ENCODE peak calls at places on chromosomes 1 and 21, in seven cellular contexts. One of them, this sample, is unnamed.

GRCh38 chr1:21332691-21333449 is 42.6 kb upstream of the ECE1 start:
- DNase-seq in foreskin keratinocyte: no peak
- DNase-seq in psoas muscle: no peak
- DNase-seq in brain microvascular endothelial cell: no peak
- DNase-seq in kidney: peak
- DNase-seq in adrenal gland: no peak
- DNase-seq in SK-N-SH: no peak
- DNase-seq in this sample: no peak

GRCh38 chr1:14486401-14487110 is 111.9 kb upstream of the KAZN start:
- DNase-seq in foreskin keratinocyte: peak
- DNase-seq in kidney: no peak
- DNase-seq in brain microvascular endothelial cell: peak
- DNase-seq in psoas muscle: peak
- DNase-seq in adrenal gland: peak
- DNase-seq in SK-N-SH: no peak
- DNase-seq in this sample: no peak

GRCh38 chr1:10031461-10031860 is 1.3 kb upstream of the UBE4B start:
- DNase-seq in adrenal gland: no peak
- DNase-seq in brain microvascular endothelial cell: peak
- DNase-seq in foreskin keratinocyte: peak
- DNase-seq in SK-N-SH: no peak
- DNase-seq in kidney: no peak
- DNase-seq in psoas muscle: no peak
- DNase-seq in this sample: no peak

GRCh38 chr1:35808376-35809155 is 750 bp downstream of the AGO4 start:
- DNase-seq in foreskin keratinocyte: no peak
- DNase-seq in SK-N-SH: peak
- DNase-seq in psoas muscle: peak
- DNase-seq in adrenal gland: no peak
- DNase-seq in kidney: peak
- DNase-seq in brain microvascular endothelial cell: peak
- DNase-seq in this sample: peak

GRCh38 chr1:25661043-25661807 is 44.6 kb downstream of the MAN1C1 start:
- DNase-seq in SK-N-SH: no peak
- DNase-seq in foreskin keratinocyte: no peak
- DNase-seq in adrenal gland: peak
- DNase-seq in brain microvascular endothelial cell: no peak
- DNase-seq in psoas muscle: no peak
- DNase-seq in kidney: no peak
- DNase-seq in this sample: no peak

GRCh38 chr1:156807627-156808026 is 9.0 kb downstream of the SH2D2A start:
- DNase-seq in SK-N-SH: no peak
- DNase-seq in brain microvascular endothelial cell: no peak
- DNase-seq in psoas muscle: no peak
- DNase-seq in foreskin keratinocyte: no peak
- DNase-seq in adrenal gland: no peak
- DNase-seq in kidney: no peak
- DNase-seq in this sample: no peak

GRCh38 chr1:59013276-59013927 is 229.6 kb upstream of the JUN start:
- DNase-seq in brain microvascular endothelial cell: peak
- DNase-seq in kidney: peak
- DNase-seq in SK-N-SH: no peak
- DNase-seq in foreskin keratinocyte: no peak
- DNase-seq in psoas muscle: peak
- DNase-seq in adrenal gland: peak
- DNase-seq in this sample: no peak

GRCh38 chr1:43545686-43546387 is 15.2 kb downstream of the PTPRF start:
- DNase-seq in brain microvascular endothelial cell: peak
- DNase-seq in foreskin keratinocyte: no peak
- DNase-seq in SK-N-SH: peak
- DNase-seq in psoas muscle: peak
- DNase-seq in kidney: peak
- DNase-seq in adrenal gland: peak
- DNase-seq in this sample: peak

GRCh38 chr1:78790174-78790573 is 140.5 kb downstream of the IFI44 start:
- DNase-seq in brain microvascular endothelial cell: no peak
- DNase-seq in SK-N-SH: peak
- DNase-seq in adrenal gland: no peak
- DNase-seq in kidney: no peak
- DNase-seq in psoas muscle: no peak
- DNase-seq in foreskin keratinocyte: no peak
- DNase-seq in this sample: no peak

GRCh38 chr1:211632808-211633522 is 42.5 kb downstream of the NEK2 start:
- DNase-seq in SK-N-SH: no peak
- DNase-seq in kidney: no peak
- DNase-seq in adrenal gland: peak
- DNase-seq in foreskin keratinocyte: peak
- DNase-seq in psoas muscle: no peak
- DNase-seq in brain microvascular endothelial cell: peak
- DNase-seq in this sample: no peak

GRCh38 chr1:195717651-195718050 is 890.6 kb downstream of the KCNT2 start:
- DNase-seq in SK-N-SH: peak
- DNase-seq in brain microvascular endothelial cell: no peak
- DNase-seq in foreskin keratinocyte: no peak
- DNase-seq in adrenal gland: no peak
- DNase-seq in kidney: no peak
- DNase-seq in psoas muscle: no peak
- DNase-seq in this sample: no peak
- TF ChIP-seq CTCF in SK-N-SH: peak
- TF ChIP-seq CTCF in brain microvascular endothelial cell: peak
- TF ChIP-seq CTCF in foreskin keratinocyte: peak
- TF ChIP-seq CTCF in adrenal gland: no peak
- TF ChIP-seq CTCF in kidney: no peak
- TF ChIP-seq CTCF in psoas muscle: no peak
- TF ChIP-seq CTCF in this sample: no peak

GRCh38 chr21:42731264-42732032 is 78.0 kb downstream of the PDE9A start:
- DNase-seq in SK-N-SH: no peak
- DNase-seq in brain microvascular endothelial cell: no peak
- DNase-seq in psoas muscle: no peak
- DNase-seq in foreskin keratinocyte: no peak
- DNase-seq in kidney: peak
- DNase-seq in adrenal gland: no peak
- DNase-seq in this sample: no peak
- H3K27ac ChIP-seq in SK-N-SH: no peak
- H3K27ac ChIP-seq in brain microvascular endothelial cell: no peak
- H3K27ac ChIP-seq in psoas muscle: no peak
- H3K27ac ChIP-seq in foreskin keratinocyte: no peak
- H3K27ac ChIP-seq in kidney: peak
- H3K27ac ChIP-seq in adrenal gland: no peak
- H3K27ac ChIP-seq in this sample: no peak

GRCh38 chr1:219125342-219125741 is 48.3 kb upstream of the LYPLAL1 start:
- DNase-seq in SK-N-SH: no peak
- DNase-seq in adrenal gland: no peak
- DNase-seq in foreskin keratinocyte: no peak
- DNase-seq in kidney: no peak
- DNase-seq in psoas muscle: peak
- DNase-seq in brain microvascular endothelial cell: no peak
- DNase-seq in this sample: no peak

GRCh38 chr1:219123041-219123440 is 50.6 kb upstream of the LYPLAL1 start:
- DNase-seq in kidney: no peak
- DNase-seq in foreskin keratinocyte: no peak
- DNase-seq in psoas muscle: no peak
- DNase-seq in brain microvascular endothelial cell: no peak
- DNase-seq in adrenal gland: no peak
- DNase-seq in SK-N-SH: no peak
- DNase-seq in this sample: no peak

GRCh38 chr1:219126267-219126862 is 47.3 kb upstream of the LYPLAL1 start:
- DNase-seq in SK-N-SH: no peak
- DNase-seq in psoas muscle: no peak
- DNase-seq in foreskin keratinocyte: no peak
- DNase-seq in brain microvascular endothelial cell: no peak
- DNase-seq in kidney: no peak
- DNase-seq in adrenal gland: no peak
- DNase-seq in this sample: no peak

GRCh38 chr1:219121634-219122033 is 52.0 kb upstream of the LYPLAL1 start:
- DNase-seq in psoas muscle: no peak
- DNase-seq in adrenal gland: no peak
- DNase-seq in foreskin keratinocyte: no peak
- DNase-seq in kidney: no peak
- DNase-seq in SK-N-SH: no peak
- DNase-seq in brain microvascular endothelial cell: no peak
- DNase-seq in this sample: no peak

GRCh38 chr1:219124163-219124562 is 49.5 kb upstream of the LYPLAL1 start:
- DNase-seq in kidney: no peak
- DNase-seq in foreskin keratinocyte: no peak
- DNase-seq in adrenal gland: no peak
- DNase-seq in psoas muscle: no peak
- DNase-seq in brain microvascular endothelial cell: no peak
- DNase-seq in SK-N-SH: no peak
- DNase-seq in this sample: no peak
- TF ChIP-seq CTCF in kidney: no peak
- TF ChIP-seq CTCF in foreskin keratinocyte: no peak
- TF ChIP-seq CTCF in adrenal gland: no peak
- TF ChIP-seq CTCF in psoas muscle: no peak
- TF ChIP-seq CTCF in brain microvascular endothelial cell: no peak
- TF ChIP-seq CTCF in SK-N-SH: no peak
- TF ChIP-seq CTCF in this sample: no peak

GRCh38 chr1:114079596-114080190 is 74.0 kb downstream of the SYT6 start:
- DNase-seq in adrenal gland: no peak
- DNase-seq in foreskin keratinocyte: no peak
- DNase-seq in brain microvascular endothelial cell: no peak
- DNase-seq in kidney: no peak
- DNase-seq in SK-N-SH: no peak
- DNase-seq in psoas muscle: no peak
- DNase-seq in this sample: no peak

GRCh38 chr1:114081145-114082046 is 72.3 kb downstream of the SYT6 start:
- DNase-seq in psoas muscle: no peak
- DNase-seq in kidney: no peak
- DNase-seq in adrenal gland: peak
- DNase-seq in SK-N-SH: no peak
- DNase-seq in brain microvascular endothelial cell: no peak
- DNase-seq in foreskin keratinocyte: no peak
- DNase-seq in this sample: no peak

GRCh38 chr1:114083186-114083585 is 70.5 kb downstream of the SYT6 start:
- DNase-seq in psoas muscle: no peak
- DNase-seq in foreskin keratinocyte: peak
- DNase-seq in adrenal gland: no peak
- DNase-seq in kidney: no peak
- DNase-seq in SK-N-SH: no peak
- DNase-seq in brain microvascular endothelial cell: no peak
- DNase-seq in this sample: no peak

GRCh38 chr1:114080511-114081144 is 73.0 kb downstream of the SYT6 start:
- DNase-seq in adrenal gland: no peak
- DNase-seq in foreskin keratinocyte: no peak
- DNase-seq in SK-N-SH: no peak
- DNase-seq in brain microvascular endothelial cell: no peak
- DNase-seq in kidney: no peak
- DNase-seq in psoas muscle: no peak
- DNase-seq in this sample: no peak

DNA sequence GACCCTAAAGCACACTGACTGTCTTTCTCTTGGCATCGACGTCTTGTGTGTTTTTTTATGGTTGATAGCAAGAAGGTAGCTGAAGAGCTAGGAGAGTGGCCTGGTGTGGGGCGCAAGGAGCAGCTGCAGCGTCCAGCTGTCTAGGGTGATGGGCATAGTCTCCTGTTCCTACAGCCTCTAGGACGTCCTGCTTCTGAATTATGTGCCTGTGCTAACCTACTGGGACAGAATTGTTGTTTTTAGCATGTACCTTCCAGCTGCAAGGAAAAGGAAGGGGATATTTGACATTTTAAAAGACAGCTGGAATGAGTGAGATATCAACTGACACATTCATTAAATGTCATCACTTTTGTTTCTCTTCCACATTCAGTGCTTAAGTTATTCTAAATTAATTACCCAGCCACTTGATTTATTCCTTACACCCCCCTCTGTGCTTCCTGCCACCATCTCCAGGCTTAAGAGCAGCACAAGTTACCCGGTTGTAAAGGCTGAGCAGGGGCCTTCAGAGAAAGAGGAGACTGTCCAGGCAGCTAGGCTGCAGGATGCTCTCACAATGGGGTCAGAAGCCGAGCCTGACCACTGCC is 71.5 kb downstream of the SYT6 start:
- DNase-seq in brain microvascular endothelial cell: no peak
- DNase-seq in psoas muscle: no peak
- DNase-seq in foreskin keratinocyte: no peak
- DNase-seq in kidney: no peak
- DNase-seq in SK-N-SH: no peak
- DNase-seq in adrenal gland: no peak
- DNase-seq in this sample: no peak
- H3K27ac ChIP-seq in brain microvascular endothelial cell: no peak
- H3K27ac ChIP-seq in psoas muscle: peak
- H3K27ac ChIP-seq in foreskin keratinocyte: peak
- H3K27ac ChIP-seq in kidney: no peak
- H3K27ac ChIP-seq in SK-N-SH: no peak
- H3K27ac ChIP-seq in adrenal gland: no peak
- H3K27ac ChIP-seq in this sample: no peak

GRCh38 chr1:226107471-226108460 is 45.2 kb downstream of the H3-3A start:
- DNase-seq in SK-N-SH: no peak
- DNase-seq in adrenal gland: no peak
- DNase-seq in brain microvascular endothelial cell: no peak
- DNase-seq in foreskin keratinocyte: no peak
- DNase-seq in kidney: no peak
- DNase-seq in psoas muscle: no peak
- DNase-seq in this sample: no peak
- TF ChIP-seq CTCF in SK-N-SH: no peak
- TF ChIP-seq CTCF in adrenal gland: no peak
- TF ChIP-seq CTCF in brain microvascular endothelial cell: no peak
- TF ChIP-seq CTCF in foreskin keratinocyte: peak
- TF ChIP-seq CTCF in kidney: no peak
- TF ChIP-seq CTCF in psoas muscle: no peak
- TF ChIP-seq CTCF in this sample: no peak

DNA sequence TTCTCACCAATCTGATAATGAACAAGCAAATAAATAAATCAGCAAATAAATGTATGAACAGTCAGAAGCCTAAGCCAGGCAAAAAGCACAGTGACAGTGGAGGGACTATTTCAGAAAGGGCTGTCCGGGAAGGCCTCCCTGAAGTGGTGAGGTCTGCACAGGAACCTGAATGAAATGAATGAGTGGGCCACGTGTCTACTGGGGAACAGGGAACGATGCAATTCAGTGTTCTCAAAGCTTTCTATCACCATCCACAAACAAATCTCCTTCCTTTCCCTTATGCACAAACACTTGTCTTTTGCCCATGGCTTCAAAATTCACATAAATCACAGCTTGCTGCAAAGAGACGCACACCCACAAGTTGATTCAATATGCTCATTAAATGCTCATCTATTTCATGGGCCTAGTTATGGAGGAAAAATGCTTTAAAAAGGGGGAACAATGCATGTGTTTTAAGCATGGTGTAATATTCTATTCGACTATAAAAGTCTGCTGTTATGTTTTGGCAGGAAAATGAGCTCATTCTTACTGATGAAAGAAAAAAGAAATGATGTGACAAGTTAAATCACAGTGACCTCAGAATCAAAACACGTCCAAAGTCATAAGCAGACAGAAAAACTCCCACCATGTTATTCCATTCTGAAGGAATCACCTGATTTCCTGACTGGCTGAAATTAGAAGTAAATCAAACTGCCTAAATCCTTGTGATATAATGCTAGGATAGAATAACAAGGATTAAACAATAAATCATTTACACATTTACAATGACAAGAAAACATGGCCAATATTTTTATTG is 21.6 kb downstream of the URB1 start:
- DNase-seq in kidney: no peak
- DNase-seq in adrenal gland: no peak
- DNase-seq in psoas muscle: no peak
- DNase-seq in brain microvascular endothelial cell: no peak
- DNase-seq in SK-N-SH: no peak
- DNase-seq in foreskin keratinocyte: no peak
- DNase-seq in this sample: no peak
- H3K27ac ChIP-seq in kidney: peak
- H3K27ac ChIP-seq in adrenal gland: peak
- H3K27ac ChIP-seq in psoas muscle: peak
- H3K27ac ChIP-seq in brain microvascular endothelial cell: peak
- H3K27ac ChIP-seq in SK-N-SH: no peak
- H3K27ac ChIP-seq in foreskin keratinocyte: peak
- H3K27ac ChIP-seq in this sample: no peak

GRCh38 chr21:26169611-26170470 is 729 bp downstream of the APP start:
- DNase-seq in psoas muscle: peak
- DNase-seq in foreskin keratinocyte: no peak
- DNase-seq in SK-N-SH: peak
- DNase-seq in brain microvascular endothelial cell: peak
- DNase-seq in kidney: peak
- DNase-seq in adrenal gland: peak
- DNase-seq in this sample: peak
- TF ChIP-seq CTCF in psoas muscle: no peak
- TF ChIP-seq CTCF in foreskin keratinocyte: no peak
- TF ChIP-seq CTCF in SK-N-SH: no peak
- TF ChIP-seq CTCF in brain microvascular endothelial cell: no peak
- TF ChIP-seq CTCF in kidney: no peak
- TF ChIP-seq CTCF in adrenal gland: no peak
- TF ChIP-seq CTCF in this sample: no peak

This sample was measured in lung.